ENCODE peak calls at places on chromosomes 13 and 19, in four cellular contexts. D is astrocyte, R is lung microvascular endothelial cell, B is GOT3. P is an unnamed sample.

GRCh38 chr13:29457299-29457698 is 138.2 kb downstream of the SLC7A1 start:
- DNase-seq in R (peak), B (no peak), D (peak), P (peak)

GRCh38 chr13:41054919-41055619 is 6.2 kb upstream of the WBP4 start:
- DNase-seq in R (peak), D (no peak), B (no peak), P (peak)

GRCh38 chr19:56120002-56120370 is 1.1 kb downstream of the ZNF787 start:
- DNase-seq in R (no peak), B (no peak), D (no peak), P (no peak)

GRCh38 chr13:24670927-24671326 is 9.3 kb upstream of the ATP12A start:
- DNase-seq in B (no peak), D (no peak), R (no peak), P (peak)

GRCh38 chr19:17448190-17448967 is at the start of gene TMEM221:
- DNase-seq in B (no peak), D (no peak), R (peak), P (peak)

GRCh38 chr19:38907227-38907626 is 4.8 kb downstream of the CCER2 start:
- DNase-seq in R (no peak), B (no peak), D (no peak), P (no peak)

GRCh38 chr13:58085819-58086218 is 454.3 kb downstream of the PCDH17 start:
- DNase-seq in R (no peak), B (no peak), D (peak), P (no peak)

GRCh38 chr19:48501961-48502719 is 9.5 kb downstream of the LMTK3 start:
- DNase-seq in R (peak), D (no peak), B (no peak), P (peak)

GRCh38 chr19:34692541-34692940 is 15.1 kb downstream of the ZNF302 start:
- DNase-seq in D (no peak), B (no peak), R (peak), P (no peak)

GRCh38 chr13:30002577-30002976 is 152.2 kb upstream of the UBL3 start:
- DNase-seq in D (peak), R (no peak), B (no peak), P (peak)

GRCh38 chr19:38059897-38060296 is 152.9 kb downstream of the SIPA1L3 start:
- DNase-seq in B (no peak), D (no peak), R (peak), P (no peak)

GRCh38 chr13:80348308-80348707 is 7.4 kb upstream of the SPRY2 start:
- DNase-seq in D (no peak), B (no peak), R (no peak), P (no peak)

GRCh38 chr19:40907968-40908735 is 26.1 kb upstream of the CYP2A7 start:
- DNase-seq in R (peak), D (no peak), B (no peak), P (peak)

GRCh38 chr13:65656740-65657329 is 1573.3 kb downstream of the PCDH9 start:
- DNase-seq in R (peak), D (peak), B (no peak), P (peak)

GRCh38 chr19:1313695-1314613 is 28.3 kb downstream of the EFNA2 start:
- DNase-seq in R (no peak), D (no peak), B (no peak), P (no peak)

GRCh38 chr13:97743946-97744345 is 209.5 kb upstream of the IPO5 start:
- DNase-seq in D (no peak), R (no peak), B (no peak), P (peak)

GRCh38 chr19:19480688-19481087 is 34.7 kb downstream of the TSSK6 start:
- DNase-seq in R (no peak), B (no peak), D (no peak), P (no peak)

GRCh38 chr13:20174656-20175405 is 14.0 kb upstream of the GJA3 start:
- DNase-seq in D (peak), R (peak), B (peak), P (peak)

GRCh38 chr13:23790591-23791170 is 98.5 kb downstream of the MIPEP start:
- DNase-seq in R (no peak), B (no peak), D (peak), P (peak)

GRCh38 chr19:3350014-3350663 is 16.2 kb upstream of the NFIC start:
- DNase-seq in R (peak), B (no peak), D (no peak), P (peak)

P was measured in GM23248.